ENCODE peak calls at places on chromosomes 5 and 9, in four cellular contexts. C is tibial nerve; Y is central memory CD8-positive, alpha-beta T cell; Z is SHP77. W is an unnamed sample.
A peak's percentile ranks its signal among the peaks of the same experiment; 100 is the strongest.

GRCh38 chr5:147017191-147017590 is 138.6 kb upstream of the PPP2R2B start:
- DNase-seq in C (no peak), Y (no peak), Z (no peak), W (no peak)

GRCh38 chr9:131289301-131290038 is at the start of gene PLPP7:
- DNase-seq in C (peak; percentile 67), Y (no peak), Z (peak; percentile 83), W (no peak)

GRCh38 chr9:19313573-19313972 is 66.5 kb downstream of the RPS6 start:
- DNase-seq in C (no peak), Y (no peak), Z (no peak), W (no peak)

GRCh38 chr9:89530721-89531120 is 32.8 kb upstream of the SEMA4D start:
- DNase-seq in C (no peak), Y (no peak), Z (no peak), W (no peak)

GRCh38 chr5:109844695-109845094 is 155.0 kb downstream of the MAN2A1 start:
- DNase-seq in C (no peak), Y (no peak), Z (no peak), W (no peak)

GRCh38 chr9:19615036-19615435 is 173.8 kb downstream of the SLC24A2 start:
- DNase-seq in C (no peak), Y (no peak), Z (no peak), W (no peak)

GRCh38 chr9:137150485-137151060 is 11.6 kb downstream of the GRIN1 start:
- DNase-seq in C (no peak), Y (no peak), Z (peak; percentile 90), W (no peak)

GRCh38 chr5:1108008-1108864 is 3.6 kb downstream of the SLC12A7 start:
- DNase-seq in C (no peak), Y (no peak), Z (no peak), W (no peak)

GRCh38 chr5:92518318-92518913 is 1062.6 kb downstream of the NR2F1-AS1 start:
- DNase-seq in C (no peak), Y (no peak), Z (peak; percentile 15), W (no peak)

GRCh38 chr5:144332265-144332664 is 161.6 kb downstream of the KCTD16 start:
- DNase-seq in C (no peak), Y (no peak), Z (peak; percentile 3), W (no peak)

GRCh38 chr5:177335043-177335700 is 16.3 kb downstream of the LMAN2 start:
- DNase-seq in C (no peak), Y (no peak), Z (no peak), W (no peak)

GRCh38 chr5:154447074-154447725 is 1.4 kb downstream of the SAP30L start:
- DNase-seq in C (no peak), Y (no peak), Z (no peak), W (no peak)

GRCh38 chr9:71819115-71819739 is 50.9 kb upstream of the CEMIP2 start:
- DNase-seq in C (peak; percentile 50), Y (peak; percentile 15), Z (peak; percentile 0), W (no peak)

GRCh38 chr5:56422060-56422762 is 189.1 kb upstream of the ANKRD55 start:
- DNase-seq in C (no peak), Y (no peak), Z (no peak), W (no peak)

GRCh38 chr5:159104058-159104651 is 4.4 kb upstream of the EBF1 start:
- DNase-seq in C (no peak), Y (no peak), Z (no peak), W (no peak)

GRCh38 chr9:127825319-127826051 is 22.8 kb downstream of the FPGS start:
- DNase-seq in C (no peak), Y (no peak), Z (peak; percentile 6), W (no peak)

GRCh38 chr5:158163836-158164572 is 305.1 kb upstream of the CLINT1 start:
- DNase-seq in C (no peak), Y (no peak), Z (no peak), W (no peak)

GRCh38 chr5:90802695-90803317 is 244.2 kb downstream of the ADGRV1 start:
- DNase-seq in C (no peak), Y (no peak), Z (peak; percentile 1), W (no peak)

GRCh38 chr5:36073595-36074216 is 7.0 kb upstream of the UGT3A2 start:
- DNase-seq in C (no peak), Y (no peak), Z (peak; percentile 80), W (no peak)

GRCh38 chr5:143063175-143063970 is 293.2 kb downstream of the ARHGAP26 start:
- DNase-seq in C (peak; percentile 70), Y (no peak), Z (no peak), W (no peak)

GRCh38 chr9:113152699-113153098 is 1.9 kb downstream of the SLC31A2 start:
- DNase-seq in C (no peak), Y (no peak), Z (no peak), W (no peak)

GRCh38 chr9:35579130-35579529 is 25.9 kb upstream of the TESK1 start:
- DNase-seq in C (no peak), Y (no peak), Z (no peak), W (no peak)

GRCh38 chr9:86181379-86182315 is 77.8 kb downstream of the C9orf153 start:
- DNase-seq in C (no peak), Y (no peak), Z (no peak), W (no peak)

GRCh38 chr9:130043654-130044623 is 950 bp upstream of the FNBP1 start:
- DNase-seq in C (peak; percentile 71), Y (no peak), Z (no peak), W (no peak)

GRCh38 chr5:14204011-14204670 is 61.0 kb downstream of the TRIO start:
- DNase-seq in C (no peak), Y (no peak), Z (no peak), W (no peak)

GRCh38 chr5:158068964-158069363 is 210.0 kb upstream of the CLINT1 start:
- DNase-seq in C (no peak), Y (no peak), Z (no peak), W (no peak)

GRCh38 chr9:2494571-2494970 is 127.0 kb upstream of the VLDLR start:
- DNase-seq in C (no peak), Y (no peak), Z (no peak), W (no peak)

GRCh38 chr5:77847129-77847460 is 71.0 kb upstream of the TBCA start:
- DNase-seq in C (no peak), Y (no peak), Z (no peak), W (no peak)

GRCh38 chr9:13358128-13358527 is 78.6 kb upstream of the MPDZ start:
- DNase-seq in C (no peak), Y (no peak), Z (no peak), W (no peak)

GRCh38 chr9:87765521-87765920 is 39.6 kb downstream of the CTSL start:
- DNase-seq in C (no peak), Y (no peak), Z (no peak), W (no peak)

GRCh38 chr5:90982576-90982975 is 400.5 kb downstream of the ARRDC3 start:
- DNase-seq in C (no peak), Y (no peak), Z (no peak), W (no peak)

GRCh38 chr9:88534456-88535225 is at the start of gene NXNL2:
- DNase-seq in C (peak; percentile 75), Y (no peak), Z (no peak), W (no peak)

GRCh38 chr5:1421521-1422341 is 23.5 kb downstream of the SLC6A3 start:
- DNase-seq in C (no peak), Y (no peak), Z (no peak), W (no peak)

GRCh38 chr5:172140866-172141265 is 47.2 kb downstream of the STK10 start:
- DNase-seq in C (no peak), Y (no peak), Z (no peak), W (no peak)